ENCODE peak calls at places on chromosomes 7 and 10, in six cellular contexts. W is mesendoderm, U is neuronal stem cell, S is H1, T is IMR-90, D is mesenchymal stem cell. L is an unnamed sample.

GRCh38 chr10:74854610-74855009 is 28.2 kb downstream of the KAT6B start:
- DNase-seq in D (peak; percentile 16), S (no peak), T (no peak), U (no peak), W (peak; percentile 19), L (no peak)

GRCh38 chr10:95394161-95394880 is 103.5 kb upstream of the PDLIM1 start:
- DNase-seq in U (no peak), W (peak; percentile 63), S (no peak), D (no peak), T (no peak), L (peak; percentile 98)

GRCh38 chr10:52883996-52884871 is 111.7 kb upstream of the MBL2 start:
- DNase-seq in D (peak; percentile 73), T (peak; percentile 67), S (peak; percentile 75), W (peak; percentile 90), U (peak; percentile 75), L (peak; percentile 78)

GRCh38 chr7:107660381-107661080 is at the start of gene SLC26A4:
- DNase-seq in U (peak; percentile 33), D (no peak), S (peak; percentile 76), W (peak; percentile 55), T (no peak), L (peak; percentile 73)

GRCh38 chr10:84344560-84344959 is 16.2 kb downstream of the CCSER2 start:
- DNase-seq in U (no peak), S (no peak), D (no peak), W (no peak), T (no peak), L (no peak)

GRCh38 chr7:82481499-82482097 is 38.0 kb upstream of the CACNA2D1 start:
- DNase-seq in U (no peak), S (no peak), T (peak; percentile 43), D (peak; percentile 38), W (peak; percentile 23), L (no peak)

GRCh38 chr10:24463683-24464426 is 254.9 kb downstream of the KIAA1217 start:
- DNase-seq in U (no peak), T (peak; percentile 98), S (no peak), D (peak; percentile 87), W (peak; percentile 46), L (peak; percentile 92)

GRCh38 chr10:95242581-95243317 is 48.1 kb downstream of the PDLIM1 start:
- DNase-seq in D (peak; percentile 65), T (peak; percentile 63), S (peak; percentile 57), U (peak; percentile 30), W (peak; percentile 80), L (peak; percentile 48)

GRCh38 chr7:26156454-26157365 is 4.7 kb downstream of the NFE2L3 start:
- DNase-seq in D (peak; percentile 96), W (peak; percentile 53), U (no peak), S (no peak), T (peak; percentile 97), L (peak; percentile 91)

GRCh38 chr7:150595361-150595760 is 28.2 kb downstream of the GIMAP4 start:
- DNase-seq in T (no peak), D (no peak), S (no peak), W (no peak), U (no peak), L (no peak)

GRCh38 chr7:1765336-1765735 is 95.3 kb downstream of the ELFN1 start:
- DNase-seq in T (no peak), U (no peak), S (no peak), W (no peak), D (no peak), L (no peak)

GRCh38 chr7:132500727-132501410 is 75.4 kb downstream of the PLXNA4 start:
- DNase-seq in U (no peak), T (no peak), S (peak; percentile 54), W (peak; percentile 67), D (peak; percentile 2), L (no peak)

GRCh38 chr10:52706347-52707070 is 66.1 kb downstream of the MBL2 start:
- DNase-seq in T (no peak), W (no peak), S (no peak), U (no peak), D (no peak), L (no peak)

GRCh38 chr7:130367088-130367755 is 13.1 kb upstream of the CPA1 start:
- DNase-seq in W (no peak), T (no peak), S (no peak), D (no peak), U (no peak), L (no peak)

GRCh38 chr10:103696411-103697145 is 158.8 kb downstream of the SH3PXD2A start:
- DNase-seq in D (peak; percentile 94), T (peak; percentile 92), W (peak; percentile 97), S (peak; percentile 73), U (no peak), L (peak; percentile 87)

GRCh38 chr7:128793184-128793552 is 1.4 kb downstream of the CCDC136 start:
- DNase-seq in D (no peak), W (no peak), S (no peak), T (no peak), U (no peak), L (no peak)

GRCh38 chr7:4792537-4793126 is 17.2 kb downstream of the AP5Z1 start:
- DNase-seq in S (peak; percentile 71), D (no peak), U (peak; percentile 70), T (no peak), W (peak; percentile 36), L (no peak)

GRCh38 chr10:96421995-96422394 is 63.2 kb upstream of the OPALIN start:
- DNase-seq in S (no peak), D (no peak), W (no peak), U (no peak), T (no peak), L (peak; percentile 34)

GRCh38 chr10:34544400-34544799 is 270.7 kb downstream of the PARD3 start:
- DNase-seq in U (no peak), S (no peak), D (no peak), W (no peak), T (no peak), L (no peak)

GRCh38 chr7:77631820-77632219 is 64.4 kb upstream of the RSBN1L start:
- DNase-seq in T (no peak), U (no peak), W (no peak), S (no peak), D (peak; percentile 20), L (no peak)

GRCh38 chr7:108584211-108584610 is 14.5 kb downstream of the DNAJB9 start:
- DNase-seq in U (no peak), S (no peak), W (no peak), T (no peak), D (no peak), L (no peak)

GRCh38 chr10:109773818-109774440 is 149.4 kb downstream of the XPNPEP1 start:
- DNase-seq in D (peak; percentile 35), S (no peak), W (peak; percentile 53), T (peak; percentile 43), U (peak; percentile 23), L (no peak)

GRCh38 chr10:110147961-110148360 is 59.4 kb upstream of the MXI1 start:
- DNase-seq in U (no peak), S (no peak), T (peak; percentile 6), W (no peak), D (no peak), L (no peak)

GRCh38 chr10:132675031-132675740 is 110.8 kb downstream of the NKX6-2 start:
- DNase-seq in S (no peak), D (no peak), T (no peak), U (no peak), W (no peak), L (no peak)

GRCh38 chr10:125158528-125159485 is 1.6 kb downstream of the CTBP2 start:
- DNase-seq in T (peak; percentile 54), D (peak; percentile 78), W (no peak), U (no peak), S (peak; percentile 35), L (peak; percentile 58)

GRCh38 chr10:72173267-72173634 is 42.6 kb upstream of the ANAPC16 start:
- DNase-seq in D (peak; percentile 20), T (no peak), S (no peak), U (no peak), W (no peak), L (no peak)

GRCh38 chr10:121804460-121804859 is 123.4 kb downstream of the ATE1 start:
- DNase-seq in T (peak; percentile 88), D (peak; percentile 30), W (no peak), S (no peak), U (no peak), L (no peak)

GRCh38 chr7:114825423-114825951 is 96.4 kb upstream of the MDFIC start:
- DNase-seq in S (peak; percentile 51), U (no peak), D (no peak), T (no peak), W (peak; percentile 98), L (no peak)

GRCh38 chr7:156318926-156319325 is 321.6 kb upstream of the RNF32 start:
- DNase-seq in T (no peak), U (no peak), D (no peak), W (no peak), S (no peak), L (no peak)
- H3K36me3 ChIP-seq in T (no peaks in the 10 kb centered on the region), U (no peaks in the 10 kb centered on the region), D (no peaks in the 10 kb centered on the region), W (no peaks in the 10 kb centered on the region), S (no peaks in the 10 kb centered on the region), L (no peaks in the 10 kb centered on the region)

DNA sequence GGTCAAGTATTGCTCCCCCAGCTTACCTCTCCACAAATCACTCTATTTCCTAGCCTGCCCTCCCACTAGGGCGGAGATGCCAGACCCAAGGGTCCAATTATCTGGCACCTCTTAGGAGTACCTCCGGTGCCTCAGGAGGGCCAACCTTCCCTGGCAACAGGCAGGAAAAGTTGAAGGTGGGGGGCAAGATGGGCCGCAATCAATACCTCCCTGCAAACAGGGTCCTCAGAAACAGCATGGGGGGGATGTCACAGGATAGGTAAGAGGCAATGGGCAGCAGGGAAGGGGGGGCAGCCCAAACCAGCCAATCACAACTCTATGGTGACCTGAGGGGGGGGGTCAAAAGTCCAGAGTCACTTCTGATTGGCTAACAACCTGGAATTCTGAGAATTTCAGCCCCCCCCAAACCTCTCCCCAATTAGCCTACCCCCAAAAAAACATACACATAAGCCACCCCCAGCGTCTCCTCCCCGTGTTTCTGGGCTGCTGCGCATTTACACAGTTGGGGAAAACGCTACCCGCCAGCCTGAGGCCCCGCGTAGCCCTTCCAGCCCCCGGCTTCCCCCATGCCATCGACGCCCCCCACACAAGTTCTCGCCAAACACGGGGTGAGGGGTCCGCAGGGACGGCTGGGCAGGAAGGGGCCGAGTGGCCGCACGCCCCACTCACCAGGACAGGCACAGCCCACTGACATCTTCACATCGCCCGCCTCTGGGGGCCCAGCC is 589 bp downstream of the LDB1 start:
- DNase-seq in W (peak; percentile 85), T (peak; percentile 67), U (peak; percentile 48), S (peak; percentile 73), D (peak; percentile 80), L (peak; percentile 24)
- H2BK120ac ChIP-seq in W (peak overlapping the region; percentile 7), T (peak overlapping the region; percentile 69), U (peak overlapping the region; percentile 84), S (no peak overlapping the region), D (peak overlapping the region; percentile 93), L (peak overlapping the region; percentile 96)

GRCh38 chr7:102178410-102178809 is 108.3 kb upstream of the SH2B2 start:
- DNase-seq in D (no peak), T (no peak), S (no peak), W (no peak), U (no peak), L (no peak)

GRCh38 chr7:102169651-102170416 is 116.8 kb upstream of the SH2B2 start:
- DNase-seq in W (no peak), S (no peak), T (peak; percentile 37), D (peak; percentile 68), U (no peak), L (no peak)

GRCh38 chr7:102175423-102176170 is 111.1 kb upstream of the SH2B2 start:
- DNase-seq in U (no peak), T (no peak), W (no peak), S (no peak), D (no peak), L (no peak)

GRCh38 chr7:102170417-102170970 is 116.2 kb upstream of the SH2B2 start:
- DNase-seq in U (no peak), D (peak; percentile 23), T (no peak), S (no peak), W (no peak), L (no peak)

GRCh38 chr7:102173669-102174068 is 113.0 kb upstream of the SH2B2 start:
- DNase-seq in S (no peak), T (no peak), U (no peak), D (no peak), W (no peak), L (no peak)
- H3K36me3 ChIP-seq in S (no peaks in the 10 kb centered on the region), T (peaks cover 41% of the 10 kb centered on the region), U (peaks cover 47% of the 10 kb centered on the region), D (peaks cover 37% of the 10 kb centered on the region), W (peaks cover 2% of the 10 kb centered on the region), L (peaks cover 38% of the 10 kb centered on the region)

GRCh38 chr10:68154211-68154497 is 44.9 kb downstream of the MYPN start:
- DNase-seq in T (peak; percentile 85), U (no peak), W (peak; percentile 70), D (no peak), S (peak; percentile 53), L (no peak)
- H2BK120ac ChIP-seq in T (peak overlapping the region; percentile 96), U (no peak overlapping the region), W (peak overlapping the region; percentile 73), D (no peak overlapping the region), S (peak overlapping the region; percentile 40), L (no peak overlapping the region)